ENCODE peak calls at places on chromosomes 7 and 10, in five cellular contexts. N is A549, J is endothelial cell of umbilical vein, Z is GM23248, A is GM23338. S is an unnamed sample.

GRCh38 chr10:62749104-62749683 is 55.3 kb upstream of the ADO start:
- DNase-seq in A (no peak), N (no peak), J (no peak), Z (no peak), S (no peak)

GRCh38 chr10:34444223-34445183 is 370.6 kb downstream of the PARD3 start:
- DNase-seq in N (no peak), A (no peak), Z (peak), J (no peak), S (peak)

GRCh38 chr10:100791254-100792058 is 46.1 kb downstream of the PAX2 start:
- DNase-seq in A (no peak), Z (no peak), J (no peak), N (no peak), S (no peak)

GRCh38 chr7:106736508-106737201 is 75.7 kb upstream of the CCDC71L start:
- DNase-seq in A (peak), Z (peak), J (peak), N (peak), S (peak)

GRCh38 chr7:104106106-104106505 is 101.7 kb downstream of the ORC5 start:
- DNase-seq in Z (peak), N (no peak), A (no peak), J (peak), S (peak)

GRCh38 chr7:142584765-142585164 is 164.5 kb upstream of the PRSS1 start:
- DNase-seq in Z (peak), N (no peak), J (peak), A (no peak), S (no peak)

GRCh38 chr10:102985811-102986210 is 67.7 kb downstream of the CNNM2 start:
- DNase-seq in J (no peak), N (no peak), Z (no peak), A (no peak), S (no peak)

GRCh38 chr10:125756196-125756595 is 19.4 kb downstream of the MMP21 start:
- DNase-seq in Z (no peak), N (no peak), J (peak), A (no peak), S (no peak)

GRCh38 chr10:51510231-51510630 is 189.2 kb downstream of the CSTF2T start:
- DNase-seq in Z (peak), A (no peak), N (no peak), J (no peak), S (peak)

GRCh38 chr7:34091330-34091917 is 186.1 kb downstream of the BMPER start:
- DNase-seq in J (peak), N (no peak), Z (peak), A (peak), S (peak)

GRCh38 chr10:117112220-117112619 is 25.9 kb downstream of the VAX1 start:
- DNase-seq in N (no peak), Z (peak), J (no peak), A (peak), S (no peak)

GRCh38 chr7:29039747-29040569 is 81.8 kb upstream of the TRIL start:
- DNase-seq in J (peak), A (no peak), Z (peak), N (no peak), S (peak)

GRCh38 chr10:17833656-17834055 is 24.5 kb downstream of the MRC1 start:
- DNase-seq in N (no peak), Z (no peak), J (no peak), A (no peak), S (no peak)

GRCh38 chr10:17841055-17841454 is 31.9 kb downstream of the MRC1 start:
- DNase-seq in Z (peak), N (no peak), J (no peak), A (no peak), S (no peak)

GRCh38 chr10:17838080-17838634 is 29.0 kb downstream of the MRC1 start:
- DNase-seq in N (no peak), A (no peak), J (no peak), Z (no peak), S (no peak)

GRCh38 chr10:17835688-17836087 is 26.5 kb downstream of the MRC1 start:
- DNase-seq in A (peak), N (peak), Z (peak), J (no peak), S (peak)

DNA sequence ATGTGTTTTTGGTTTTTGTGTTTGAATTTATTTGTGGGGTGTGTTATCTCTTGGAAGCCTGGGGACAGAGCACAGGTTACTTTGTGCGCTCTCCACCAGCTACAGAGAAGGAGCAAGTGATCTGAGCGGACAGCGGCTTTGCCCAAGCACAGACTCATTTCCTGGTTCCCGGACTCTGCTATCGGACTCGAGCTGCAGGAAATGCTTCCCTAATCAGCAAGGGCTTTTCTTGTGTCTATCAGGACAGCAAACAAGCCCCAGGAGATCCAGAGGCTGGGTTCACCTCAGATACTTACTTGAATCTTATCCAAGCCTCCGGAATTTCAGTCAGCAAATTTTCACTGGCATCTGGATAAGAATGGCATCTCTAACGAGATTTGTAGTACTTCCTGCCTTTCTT is 27.8 kb downstream of the MRC1 start:
- DNase-seq in Z (peak), N (peak), A (peak), J (peak), S (peak)
- H3K4me2 ChIP-seq in Z (peak), N (peak), A (peak), J (peak), S (peak)

DNA sequence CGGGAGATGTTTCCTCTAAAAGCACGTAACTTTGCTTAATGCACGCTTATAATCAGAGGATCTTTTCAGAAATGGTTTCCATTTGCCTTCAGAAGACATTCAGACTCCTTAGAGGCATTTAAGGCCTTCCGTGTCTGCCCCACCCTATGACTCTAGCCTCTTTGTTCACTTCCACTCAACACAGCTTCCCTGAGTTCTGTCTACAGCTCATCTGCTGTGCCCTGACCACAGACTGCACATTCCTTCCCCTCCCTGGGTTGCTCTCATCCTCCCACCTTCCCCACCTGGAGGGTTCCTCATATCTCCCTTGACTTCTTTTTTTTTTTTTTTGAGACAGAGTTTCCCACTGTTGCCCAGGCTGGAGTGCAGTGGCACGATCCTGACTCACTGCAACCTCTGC is 16.6 kb downstream of the FBH1 start:
- DNase-seq in Z (peak), N (no peak), J (no peak), A (no peak), S (no peak)
- H3K4me2 ChIP-seq in Z (no peak), N (no peak), J (no peak), A (no peak), S (no peak)

DNA sequence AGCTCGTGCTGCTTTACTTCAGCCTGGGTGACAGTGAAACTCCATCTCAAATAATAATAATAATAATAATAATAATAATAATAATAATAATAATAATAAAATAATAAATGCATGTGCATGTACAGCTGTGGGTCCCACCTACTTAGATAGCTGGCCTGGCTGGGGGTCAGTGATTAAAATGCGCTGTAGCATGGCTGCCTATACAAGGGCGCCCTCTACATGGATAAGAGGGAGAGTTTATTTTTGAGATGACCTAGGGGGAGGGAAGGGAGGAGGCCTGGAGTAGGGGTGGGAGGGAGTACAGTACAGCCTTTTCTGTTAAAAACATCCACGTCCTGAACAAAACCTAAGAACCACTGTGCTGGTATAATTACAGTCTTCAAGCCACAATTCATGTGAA is 146.4 kb downstream of the TMEM178B start:
- DNase-seq in Z (no peak), A (peak), N (peak), J (no peak), S (peak)
- H3K4me2 ChIP-seq in Z (no peak), A (no peak), N (no peak), J (no peak), S (no peak)

GRCh38 chr7:32318300-32319018 is 171.7 kb downstream of the LSM5 start:
- DNase-seq in J (no peak), Z (no peak), N (no peak), A (peak), S (no peak)
- H3K4me2 ChIP-seq in J (no peak), Z (no peak), N (peak), A (no peak), S (no peak)

S was measured in fibroblast of lung.